ENCODE peak calls at places on chromosomes 4 and X, in six cellular contexts. X is caudate nucleus, S is NCI-H2081 treated with DMSO at 0.1 percent for 48 hours, F is NCI-H1092, M is IMR-90, H is kidney epithelial cell. Q is an unnamed sample.

GRCh38 chr4:108466936-108467902 is 153.2 kb upstream of the RPL34 start:
- DNase-seq in F (no peak), H (peak), M (peak), X (no peak), S (no peak), Q (no peak)

GRCh38 chrX:102765794-102766193 is 45.3 kb downstream of the GPRASP3 start:
- DNase-seq in F (no peak), H (no peak), M (peak), S (no peak), X (no peak), Q (no peak)

GRCh38 chrX:9352683-9353430 is 112.0 kb upstream of the TBL1X start:
- DNase-seq in M (peak), F (no peak), X (no peak), S (no peak), H (no peak), Q (no peak)

GRCh38 chrX:72026341-72027023 is 105.2 kb downstream of the RTL5 start:
- DNase-seq in M (no peak), X (peak), H (no peak), F (no peak), S (no peak), Q (no peak)

GRCh38 chrX:46791927-46792825 is 33.3 kb upstream of the SLC9A7 start:
- DNase-seq in S (no peak), H (peak), F (no peak), X (no peak), M (peak), Q (no peak)

GRCh38 chrX:3514996-3515395 is 168.5 kb upstream of the MXRA5 start:
- DNase-seq in X (no peak), M (peak), H (no peak), F (no peak), S (no peak), Q (no peak)

GRCh38 chr4:2671267-2671895 is 84.8 kb downstream of the TNIP2 start:
- DNase-seq in X (no peak), S (no peak), M (no peak), F (no peak), H (peak), Q (no peak)

GRCh38 chr4:1809754-1810502 is 16.8 kb downstream of the FGFR3 start:
- DNase-seq in H (no peak), F (peak), S (no peak), X (peak), M (peak), Q (peak)

GRCh38 chr4:8185280-8185679 is 13.8 kb upstream of the SH3TC1 start:
- DNase-seq in S (no peak), X (no peak), M (peak), H (no peak), F (no peak), Q (no peak)

GRCh38 chrX:134908235-134908834 is 82.5 kb upstream of the SMIM10 start:
- DNase-seq in S (no peak), M (peak), X (no peak), F (no peak), H (no peak), Q (no peak)

GRCh38 chrX:3178329-3178728 is 137.1 kb downstream of the ARSF start:
- DNase-seq in X (no peak), M (peak), H (no peak), F (no peak), S (no peak), Q (no peak)

GRCh38 chr4:55143858-55144257 is 18.5 kb upstream of the KDR start:
- DNase-seq in S (no peak), F (no peak), M (no peak), H (no peak), X (no peak), Q (no peak)

GRCh38 chr4:37762294-37763163 is 64.0 kb upstream of the PGM2 start:
- DNase-seq in F (no peak), M (peak), H (peak), S (no peak), X (no peak), Q (no peak)

GRCh38 chr4:18197467-18197866 is 175.9 kb upstream of the LCORL start:
- DNase-seq in S (no peak), X (no peak), M (no peak), H (no peak), F (no peak), Q (no peak)

GRCh38 chr4:38730493-38730829 is 52.3 kb downstream of the TLR10 start:
- DNase-seq in M (no peak), F (no peak), H (no peak), X (no peak), S (no peak), Q (no peak)

GRCh38 chrX:18714910-18715309 is 7.5 kb downstream of the PPEF1 start:
- DNase-seq in M (no peak), X (no peak), S (no peak), H (no peak), F (no peak), Q (no peak)

GRCh38 chr4:184287697-184288255 is 70.1 kb upstream of the ENPP6 start:
- DNase-seq in S (no peak), M (peak), H (no peak), F (no peak), X (no peak), Q (no peak)

GRCh38 chrX:57286507-57287251 is at the start of gene FAAH2:
- DNase-seq in F (peak), M (no peak), X (no peak), S (peak), H (peak), Q (no peak)

GRCh38 chr4:183612329-183613250 is 46.4 kb downstream of the RWDD4 start:
- DNase-seq in M (no peak), H (no peak), X (no peak), S (no peak), F (no peak), Q (no peak)

GRCh38 chr4:98565646-98566403 is 92.6 kb downstream of the TSPAN5 start:
- DNase-seq in F (no peak), M (no peak), S (no peak), X (no peak), H (no peak), Q (no peak)

GRCh38 chr4:78602334-78602733 is 50.8 kb downstream of the ANXA3 start:
- DNase-seq in M (no peak), X (no peak), H (no peak), S (no peak), F (no peak), Q (no peak)

GRCh38 chr4:89836031-89836777 is 757 bp downstream of the SNCA start:
- DNase-seq in S (no peak), M (no peak), H (no peak), X (peak), F (no peak), Q (no peak)

GRCh38 chr4:8117278-8117682 is 41.3 kb downstream of the ABLIM2 start:
- DNase-seq in X (no peak), M (peak), F (no peak), S (no peak), H (no peak), Q (no peak)

GRCh38 chr4:139984459-139984858 is 169.5 kb downstream of the MAML3 start:
- DNase-seq in H (no peak), F (no peak), X (no peak), S (no peak), M (no peak), Q (no peak)

GRCh38 chrX:115023139-115023538 is 5.7 kb upstream of the IL13RA2 start:
- DNase-seq in H (peak), F (no peak), S (no peak), X (no peak), M (peak), Q (no peak)

GRCh38 chr4:185304944-185305690 is 90.6 kb downstream of the LRP2BP start:
- DNase-seq in F (no peak), H (no peak), X (no peak), S (peak), M (peak), Q (no peak)

GRCh38 chrX:78658851-78659744 is at the start of gene RTL3:
- DNase-seq in H (no peak), X (no peak), S (no peak), F (no peak), M (peak), Q (no peak)

GRCh38 chr4:128821151-128821550 is 11.7 kb downstream of the JADE1 start:
- DNase-seq in S (no peak), X (no peak), H (no peak), F (no peak), M (no peak), Q (no peak)

GRCh38 chrX:72016881-72017783 is 106.5 kb downstream of the NHSL2 start:
- DNase-seq in X (no peak), F (no peak), S (no peak), H (no peak), M (no peak), Q (no peak)

GRCh38 chrX:55450259-55450658 is 1.7 kb upstream of the MAGEH1 start:
- DNase-seq in S (no peak), H (no peak), X (peak), F (no peak), M (peak), Q (no peak)

GRCh38 chr4:27789768-27790167 is 929.1 kb downstream of the STIM2 start:
- DNase-seq in X (no peak), S (no peak), M (peak), H (no peak), F (no peak), Q (no peak)

GRCh38 chrX:136497556-136498048 is at the start of gene HTATSF1:
- DNase-seq in X (no peak), F (no peak), M (no peak), S (no peak), H (no peak), Q (no peak)

GRCh38 chr4:151783867-151784266 is 23.1 kb upstream of the GATB start:
- DNase-seq in H (no peak), X (no peak), F (no peak), M (no peak), S (no peak), Q (no peak)

GRCh38 chr4:122450847-122451246 is 5.7 kb downstream of the IL2 start:
- DNase-seq in M (peak), F (no peak), H (no peak), S (no peak), X (no peak), Q (no peak)

GRCh38 chr4:115723621-115724020 is 610.2 kb upstream of the NDST4 start:
- DNase-seq in F (no peak), S (no peak), M (no peak), X (no peak), H (no peak), Q (no peak)